ENCODE peak calls at places on chromosomes 7 and 10, in eight cellular contexts. G is mesenchymal stem cell, R is psoas muscle, S is fibroblast of pulmonary artery, A is cardiac fibroblast, K is IMR-90, O is foreskin fibroblast, V is neural progenitor cell. L is an unnamed sample.

GRCh38 chr10:77350711-77351119 is 286.9 kb downstream of the KCNMA1 start:
- DNase-seq in V (no peak), G (peak), A (peak), S (peak), O (peak), K (peak), R (peak), L (no peak)

GRCh38 chr7:55774327-55775050 is 88.1 kb downstream of the SEPTIN14 start:
- DNase-seq in O (no peak), R (no peak), S (no peak), G (no peak), K (no peak), V (no peak), A (no peak), L (no peak)

GRCh38 chr10:123287594-123288247 is 133.5 kb downstream of the BUB3 start:
- DNase-seq in V (no peak), R (no peak), K (peak), A (peak), O (no peak), G (no peak), S (peak), L (no peak)

GRCh38 chr7:151125835-151126481 is 39.7 kb downstream of the AGAP3 start:
- DNase-seq in S (no peak), O (no peak), A (no peak), G (no peak), K (no peak), V (peak), R (no peak), L (no peak)

GRCh38 chr10:3747248-3747960 is 37.6 kb downstream of the KLF6 start:
- DNase-seq in V (peak), S (no peak), O (no peak), R (peak), G (no peak), K (no peak), A (no peak), L (no peak)

GRCh38 chr10:84117683-84118394 is 21.5 kb upstream of the GHITM start:
- DNase-seq in R (no peak), G (no peak), S (no peak), K (no peak), O (no peak), A (no peak), V (no peak), L (no peak)

GRCh38 chr7:44286182-44286617 is 39.2 kb downstream of the CAMK2B start:
- DNase-seq in A (no peak), S (no peak), V (no peak), R (peak), K (no peak), G (no peak), O (no peak), L (no peak)

GRCh38 chr10:26890956-26891355 is 30.2 kb upstream of the ABI1 start:
- DNase-seq in A (peak), O (peak), G (peak), K (peak), R (no peak), V (peak), S (peak), L (no peak)

GRCh38 chr7:121961491-121961890 is 88.5 kb downstream of the PTPRZ1 start:
- DNase-seq in K (no peak), R (no peak), V (no peak), S (no peak), O (peak), A (no peak), G (no peak), L (no peak)

GRCh38 chr10:88968316-88968882 is 15.8 kb upstream of the ACTA2 start:
- DNase-seq in K (no peak), O (no peak), G (no peak), R (no peak), V (no peak), A (no peak), S (no peak), L (no peak)

GRCh38 chr7:119783799-119784198 is 489.2 kb upstream of the KCND2 start:
- DNase-seq in K (peak), A (peak), V (no peak), S (peak), R (no peak), G (peak), O (no peak), L (no peak)

GRCh38 chr10:96998329-96998888 is 166.3 kb downstream of the LCOR start:
- DNase-seq in O (peak), S (peak), A (peak), G (peak), R (no peak), V (no peak), K (peak), L (peak)

GRCh38 chr10:101968910-101969321 is 87.1 kb downstream of the ARMH3 start:
- DNase-seq in G (no peak), K (no peak), A (no peak), O (no peak), S (no peak), R (no peak), V (no peak), L (no peak)
- H3K4me3 ChIP-seq in G (no peak), K (no peak), A (no peak), O (no peak), S (no peak), R (no peak), V (no peak), L (no peak)

GRCh38 chr10:119668461-119668860 is 17.3 kb downstream of the BAG3 start:
- DNase-seq in K (no peak), V (no peak), G (no peak), S (no peak), R (peak), O (no peak), A (no peak), L (no peak)
- H3K4me3 ChIP-seq in K (no peak), V (no peak), G (no peak), S (no peak), R (peak), O (no peak), A (no peak), L (no peak)

GRCh38 chr7:31883761-31884164 is 186.4 kb downstream of the PDE1C start:
- DNase-seq in R (no peak), S (peak), G (peak), O (no peak), K (peak), A (peak), V (no peak), L (peak)
- H3K4me3 ChIP-seq in R (no peak), S (no peak), G (no peak), O (no peak), K (no peak), A (no peak), V (no peak), L (no peak)

DNA sequence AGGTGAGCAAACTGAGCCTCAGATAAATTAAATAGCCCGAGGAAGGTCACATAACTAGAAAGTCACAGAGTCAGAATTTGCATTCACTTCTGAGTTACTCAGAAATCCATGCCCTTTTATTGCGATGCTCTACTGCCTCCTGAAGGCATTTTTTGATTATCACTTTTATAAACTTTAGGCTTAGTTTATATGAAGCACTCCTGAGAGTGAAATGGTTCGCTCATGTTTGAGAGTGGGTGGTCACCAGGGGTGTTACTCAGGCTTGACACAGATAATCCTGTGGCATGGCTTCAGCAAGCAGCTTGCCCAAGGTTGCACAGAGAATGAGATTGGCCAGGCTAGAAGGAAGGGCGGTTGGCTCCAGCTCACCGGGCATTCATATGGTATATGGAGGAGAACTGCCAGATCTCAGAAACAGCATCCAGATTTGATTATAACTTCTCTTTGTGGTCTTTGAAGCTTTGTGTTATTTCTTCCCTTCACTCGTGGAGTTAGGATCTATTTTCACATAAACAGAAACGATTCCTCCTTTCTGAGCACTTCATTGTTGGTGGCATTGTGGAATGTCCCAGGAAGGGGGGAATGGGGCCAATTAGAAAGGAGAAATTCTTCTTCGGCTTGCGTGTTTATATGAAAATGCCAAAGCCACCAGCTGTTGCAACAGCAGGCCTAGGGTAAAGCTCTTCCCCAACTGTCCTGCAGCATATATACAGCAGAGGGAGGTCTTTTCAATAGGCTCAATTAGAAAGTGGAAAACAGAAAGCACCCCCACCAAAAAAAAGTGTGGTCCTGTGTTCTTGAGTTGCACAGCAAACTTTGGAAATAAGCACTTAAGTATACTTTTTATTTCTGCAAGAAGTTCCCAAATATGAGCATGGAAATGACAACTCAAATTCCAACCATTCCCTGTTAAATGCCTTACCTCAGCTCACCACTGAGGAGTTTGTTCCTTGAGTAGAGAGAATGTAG is 628.8 kb downstream of the SUGCT start:
- DNase-seq in R (no peak), G (peak), O (peak), K (peak), V (no peak), A (peak), S (peak), L (no peak)
- H3K4me3 ChIP-seq in R (no peak), G (no peak), O (no peak), K (peak), V (no peak), A (no peak), S (no peak), L (no peak)

GRCh38 chr10:50992972-50993766 is 81.1 kb upstream of the PRKG1 start:
- DNase-seq in G (peak), O (peak), K (peak), A (peak), R (no peak), V (peak), S (peak), L (peak)
- H3K4me3 ChIP-seq in G (peak), O (peak), K (peak), A (peak), R (peak), V (peak), S (peak), L (peak)

DNA sequence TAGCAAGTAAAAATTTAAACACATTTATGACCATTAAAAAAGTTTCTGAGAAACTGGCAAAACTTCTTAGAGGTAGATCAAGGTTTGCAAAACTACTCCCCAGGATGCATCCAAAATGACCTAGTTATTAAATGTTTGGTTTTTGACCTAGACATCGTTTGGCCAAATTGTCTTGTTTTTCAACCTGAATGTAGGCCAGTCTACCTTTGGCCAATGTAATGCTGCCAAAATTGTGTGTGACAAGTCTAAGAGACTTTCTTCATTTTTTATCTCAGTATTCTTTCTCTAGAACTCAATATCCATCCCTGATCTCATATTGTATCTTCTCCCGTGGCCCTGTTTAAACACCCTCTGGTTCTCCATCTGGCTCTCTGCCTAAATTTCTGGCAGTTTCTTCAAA is 202.0 kb downstream of the CXCL12 start:
- DNase-seq in G (no peak), R (no peak), V (no peak), S (no peak), A (no peak), K (no peak), O (no peak), L (no peak)
- H3K4me3 ChIP-seq in G (no peak), R (no peak), V (no peak), S (no peak), A (no peak), K (no peak), O (no peak), L (no peak)

DNA sequence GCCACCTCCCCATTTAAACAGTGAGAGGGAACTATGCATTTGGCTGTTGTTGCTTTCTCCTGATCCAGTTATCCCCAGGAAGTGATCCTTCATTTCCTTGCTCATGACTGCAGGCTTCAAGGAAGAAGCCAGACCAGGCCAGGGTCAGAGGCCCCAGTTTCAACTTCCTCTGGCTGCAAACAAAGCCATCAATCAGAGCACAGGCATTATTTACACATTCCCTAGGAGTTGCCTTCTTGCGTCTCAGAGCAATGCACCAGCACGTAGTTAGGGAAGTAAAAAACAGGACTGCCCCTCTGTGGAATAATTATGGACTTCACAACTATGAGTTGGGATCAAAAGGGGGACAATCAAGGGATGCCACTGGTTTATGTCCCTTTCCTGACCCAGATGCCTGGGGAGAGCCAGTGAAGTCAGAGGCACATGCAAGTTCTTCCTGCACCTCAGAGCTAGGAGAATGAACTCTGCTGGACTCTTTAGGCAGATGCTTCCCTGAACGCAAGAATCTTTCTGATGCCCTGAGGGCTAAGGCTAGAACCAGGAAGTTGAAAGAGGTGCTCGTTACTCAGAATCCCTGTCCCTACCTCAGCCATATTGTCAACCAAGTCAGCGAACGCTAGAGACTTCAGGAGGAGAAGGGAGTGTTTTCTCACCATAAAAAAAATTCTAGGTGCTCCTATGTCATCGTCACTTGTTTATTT is 359.1 kb downstream of the PRPF18 start:
- DNase-seq in A (no peak), S (peak), O (peak), R (no peak), G (peak), K (peak), V (no peak), L (peak)
- H3K4me3 ChIP-seq in A (no peak), S (no peak), O (no peak), R (no peak), G (no peak), K (no peak), V (no peak), L (no peak)

GRCh38 chr7:108450160-108450559 is 6.1 kb downstream of the NRCAM start:
- DNase-seq in S (no peak), A (no peak), G (no peak), O (no peak), K (no peak), R (no peak), V (no peak), L (no peak)

GRCh38 chr7:108452707-108453106 is 3.5 kb downstream of the NRCAM start:
- DNase-seq in G (peak), A (peak), R (no peak), O (no peak), S (peak), V (peak), K (peak), L (no peak)

GRCh38 chr7:108451296-108451848 is 4.9 kb downstream of the NRCAM start:
- DNase-seq in O (no peak), R (no peak), V (no peak), A (peak), S (no peak), G (no peak), K (no peak), L (no peak)

GRCh38 chr7:108449577-108449920 is 6.7 kb downstream of the NRCAM start:
- DNase-seq in A (no peak), K (no peak), G (no peak), R (no peak), O (no peak), S (no peak), V (no peak), L (no peak)

DNA sequence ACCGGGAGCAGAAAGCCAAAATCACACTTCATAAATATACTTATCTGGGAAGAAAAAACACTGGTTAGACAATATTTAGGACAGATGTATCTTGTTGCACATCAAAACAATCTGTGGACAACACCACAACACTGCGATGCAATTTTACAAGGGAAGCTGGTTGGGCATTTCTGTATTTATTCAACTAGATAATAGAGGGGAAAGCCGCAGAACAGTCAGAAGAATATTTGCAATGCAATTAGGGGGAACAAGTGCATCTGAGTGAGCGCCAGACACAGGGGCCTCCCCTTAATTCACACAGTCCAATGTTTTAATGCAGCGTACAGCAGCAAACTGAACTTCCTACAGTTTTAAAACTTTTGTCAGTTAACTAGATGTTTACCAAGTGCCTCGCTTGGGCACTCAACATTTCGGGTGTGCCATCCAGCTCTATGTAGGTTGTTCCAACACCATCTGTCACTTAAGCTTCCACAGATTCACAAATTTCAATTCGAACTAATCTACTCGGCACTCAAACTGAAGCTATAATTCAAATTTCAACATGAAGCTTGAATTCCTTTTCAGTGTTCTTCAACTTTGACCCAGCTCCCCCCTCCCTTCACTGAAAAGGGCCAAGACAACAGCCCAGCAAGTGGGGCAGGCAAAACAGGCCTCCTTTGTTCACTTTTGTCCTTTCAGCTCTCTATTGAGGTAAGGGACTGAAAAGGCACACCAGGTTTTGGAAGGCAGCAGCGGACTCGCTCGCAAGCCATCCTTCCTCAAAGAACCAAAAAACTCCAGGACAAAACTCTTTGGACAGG is 7.3 kb downstream of the NRCAM start:
- DNase-seq in G (no peak), A (no peak), S (no peak), V (peak), O (no peak), R (no peak), K (no peak), L (no peak)
- H3K4me3 ChIP-seq in G (no peak), A (no peak), S (no peak), V (peak), O (no peak), R (no peak), K (no peak), L (no peak)

GRCh38 chr7:22460363-22460988 is 39.5 kb downstream of the STEAP1B start:
- DNase-seq in G (no peak), O (no peak), V (no peak), A (no peak), K (no peak), R (no peak), S (no peak), L (no peak)
- H3K4me3 ChIP-seq in G (no peak), O (no peak), V (no peak), A (no peak), K (no peak), R (no peak), S (no peak), L (no peak)

DNA sequence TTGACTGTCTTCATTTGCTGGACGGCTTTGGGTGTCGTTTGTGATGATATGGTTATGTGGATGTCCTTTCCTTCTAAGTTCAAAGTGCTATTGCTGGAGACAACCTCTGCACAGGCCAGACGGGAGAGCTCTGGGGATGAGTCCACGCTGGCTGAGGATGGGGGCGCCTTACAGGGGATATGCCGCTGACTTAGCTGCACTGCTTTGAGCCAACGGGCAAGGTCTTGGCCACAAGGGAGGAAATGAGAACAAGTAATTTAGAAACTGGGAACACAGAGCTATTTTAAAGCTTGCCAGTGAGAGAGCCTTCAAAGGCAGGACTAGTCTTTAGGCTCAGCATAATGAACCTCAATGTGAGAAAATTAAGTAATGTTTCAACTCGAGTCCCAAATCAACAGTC is 209.4 kb downstream of the JAZF1 start:
- DNase-seq in A (no peak), V (no peak), O (no peak), S (no peak), G (no peak), K (no peak), R (no peak), L (no peak)
- H3K4me3 ChIP-seq in A (no peak), V (no peak), O (no peak), S (no peak), G (no peak), K (no peak), R (no peak), L (no peak)

L was measured in kidney.